ENCODE peak calls at places on chromosomes 5 and 9, in six cellular contexts. One of them, this sample, is unnamed.
A peak's percentile ranks its signal among the peaks of the same experiment; 100 is the strongest.

GRCh38 chr9:34256104-34256503 is 73.0 kb downstream of the KIF24 start:
- DNase-seq in cardiac muscle cell: no peak
- DNase-seq in ovary: no peak
- DNase-seq in tibial artery: no peak
- DNase-seq in GM23248: peak; percentile 28
- DNase-seq in heart right ventricle: no peak
- DNase-seq in this sample: no peak

GRCh38 chr5:158840193-158840592 is 259.5 kb downstream of the EBF1 start:
- DNase-seq in cardiac muscle cell: no peak
- DNase-seq in ovary: no peak
- DNase-seq in tibial artery: no peak
- DNase-seq in GM23248: peak; percentile 82
- DNase-seq in heart right ventricle: no peak
- DNase-seq in this sample: no peak

GRCh38 chr9:15329539-15330109 is 22.6 kb upstream of the TTC39B start:
- DNase-seq in cardiac muscle cell: no peak
- DNase-seq in ovary: no peak
- DNase-seq in tibial artery: no peak
- DNase-seq in GM23248: no peak
- DNase-seq in heart right ventricle: no peak
- DNase-seq in this sample: no peak

GRCh38 chr5:72210913-72211670 is 103.8 kb downstream of the MAP1B start:
- DNase-seq in cardiac muscle cell: peak; percentile 74
- DNase-seq in ovary: peak; percentile 40
- DNase-seq in tibial artery: peak; percentile 30
- DNase-seq in GM23248: peak; percentile 87
- DNase-seq in heart right ventricle: peak; percentile 52
- DNase-seq in this sample: no peak

GRCh38 chr5:67377651-67378050 is 181.1 kb upstream of the CD180 start:
- DNase-seq in cardiac muscle cell: no peak
- DNase-seq in ovary: no peak
- DNase-seq in tibial artery: no peak
- DNase-seq in GM23248: no peak
- DNase-seq in heart right ventricle: no peak
- DNase-seq in this sample: no peak

GRCh38 chr9:98568234-98568922 is 140.4 kb downstream of the GABBR2 start:
- DNase-seq in cardiac muscle cell: no peak
- DNase-seq in ovary: no peak
- DNase-seq in tibial artery: no peak
- DNase-seq in GM23248: no peak
- DNase-seq in heart right ventricle: no peak
- DNase-seq in this sample: peak; percentile 77

GRCh38 chr9:35798658-35799366 is 7.4 kb downstream of the NPR2 start:
- DNase-seq in cardiac muscle cell: no peak
- DNase-seq in ovary: no peak
- DNase-seq in tibial artery: no peak
- DNase-seq in GM23248: peak; percentile 87
- DNase-seq in heart right ventricle: no peak
- DNase-seq in this sample: no peak

GRCh38 chr9:123216387-123216786 is 52.0 kb downstream of the STRBP start:
- DNase-seq in cardiac muscle cell: no peak
- DNase-seq in ovary: no peak
- DNase-seq in tibial artery: no peak
- DNase-seq in GM23248: no peak
- DNase-seq in heart right ventricle: no peak
- DNase-seq in this sample: no peak

GRCh38 chr9:70117835-70118319 is 74.2 kb downstream of the MAMDC2 start:
- DNase-seq in cardiac muscle cell: peak; percentile 70
- DNase-seq in ovary: no peak
- DNase-seq in tibial artery: no peak
- DNase-seq in GM23248: peak; percentile 42
- DNase-seq in heart right ventricle: no peak
- DNase-seq in this sample: no peak

GRCh38 chr9:6845881-6846280 is 88.1 kb downstream of the KDM4C start:
- DNase-seq in cardiac muscle cell: no peak
- DNase-seq in ovary: no peak
- DNase-seq in tibial artery: no peak
- DNase-seq in GM23248: peak; percentile 5
- DNase-seq in heart right ventricle: no peak
- DNase-seq in this sample: no peak

GRCh38 chr9:129964901-129965734 is 77.9 kb downstream of the FNBP1 start:
- DNase-seq in cardiac muscle cell: peak; percentile 43
- DNase-seq in ovary: peak; percentile 57
- DNase-seq in tibial artery: no peak
- DNase-seq in GM23248: peak; percentile 85
- DNase-seq in heart right ventricle: no peak
- DNase-seq in this sample: no peak
- H3K4me1 ChIP-seq in cardiac muscle cell: peaks cover 16% of the 10 kb centered on the region
- H3K4me1 ChIP-seq in ovary: peaks cover 7% of the 10 kb centered on the region
- H3K4me1 ChIP-seq in tibial artery: peaks cover 29% of the 10 kb centered on the region
- H3K4me1 ChIP-seq in GM23248: peaks cover 41% of the 10 kb centered on the region
- H3K4me1 ChIP-seq in heart right ventricle: peaks cover 67% of the 10 kb centered on the region
- H3K4me1 ChIP-seq in this sample: peaks cover 42% of the 10 kb centered on the region

GRCh38 chr5:131679911-131680310 is 44.9 kb upstream of the RAPGEF6 start:
- DNase-seq in cardiac muscle cell: peak; percentile 80
- DNase-seq in ovary: no peak
- DNase-seq in tibial artery: no peak
- DNase-seq in GM23248: peak; percentile 82
- DNase-seq in heart right ventricle: no peak
- DNase-seq in this sample: no peak
- H3K4me1 ChIP-seq in cardiac muscle cell: peaks cover 4% of the 10 kb centered on the region
- H3K4me1 ChIP-seq in ovary: peaks cover under 1% of the 10 kb centered on the region
- H3K4me1 ChIP-seq in tibial artery: peaks cover 5% of the 10 kb centered on the region
- H3K4me1 ChIP-seq in GM23248: peaks cover 21% of the 10 kb centered on the region
- H3K4me1 ChIP-seq in heart right ventricle: peaks cover 18% of the 10 kb centered on the region
- H3K4me1 ChIP-seq in this sample: peaks cover 34% of the 10 kb centered on the region

DNA sequence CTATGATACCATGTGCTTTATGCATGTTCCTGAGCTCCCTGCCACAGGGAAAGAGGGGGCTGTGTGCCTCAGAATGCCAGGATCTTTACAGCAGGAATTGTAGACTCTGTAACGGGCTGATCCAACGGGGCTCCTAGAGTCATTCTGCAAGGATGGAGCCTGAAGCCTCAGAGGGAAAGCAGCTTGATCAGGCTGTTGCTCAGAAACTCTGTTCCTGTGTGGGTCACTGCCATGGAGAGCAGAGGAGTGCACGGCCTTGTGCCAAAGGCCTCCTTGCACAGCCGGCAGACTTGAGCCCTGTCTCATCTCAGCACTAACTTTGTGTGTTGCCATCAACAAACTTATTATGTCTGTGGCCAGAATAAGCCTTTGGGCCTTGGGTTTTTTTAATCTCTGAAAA is 51.8 kb downstream of the AMBP start:
- DNase-seq in cardiac muscle cell: no peak
- DNase-seq in ovary: no peak
- DNase-seq in tibial artery: no peak
- DNase-seq in GM23248: no peak
- DNase-seq in heart right ventricle: no peak
- DNase-seq in this sample: peak; percentile 57
- H3K4me1 ChIP-seq in cardiac muscle cell: no peaks in the 10 kb centered on the region
- H3K4me1 ChIP-seq in ovary: no peaks in the 10 kb centered on the region
- H3K4me1 ChIP-seq in tibial artery: no peaks in the 10 kb centered on the region
- H3K4me1 ChIP-seq in GM23248: no peaks in the 10 kb centered on the region
- H3K4me1 ChIP-seq in heart right ventricle: no peaks in the 10 kb centered on the region
- H3K4me1 ChIP-seq in this sample: no peaks in the 10 kb centered on the region

DNA sequence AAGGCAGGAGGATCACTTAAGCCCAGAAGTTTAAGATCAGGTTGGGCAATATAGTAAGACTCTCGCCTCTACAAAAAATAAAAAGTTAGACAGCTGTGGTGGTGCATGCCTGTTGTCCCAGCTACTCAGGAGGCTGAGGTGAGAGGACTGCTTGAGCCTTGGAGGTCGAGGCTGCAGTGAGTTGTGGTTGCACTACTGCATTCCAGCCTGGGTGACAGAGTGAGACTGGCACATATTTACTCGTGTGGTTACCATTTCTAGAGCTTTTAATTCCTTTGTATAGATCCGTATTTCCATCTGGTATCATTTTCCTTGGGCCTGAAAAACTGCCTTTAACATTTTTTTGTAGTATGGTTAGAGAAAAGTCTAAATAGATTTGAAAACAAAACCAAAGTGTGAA is 7.8 kb downstream of the IL6ST start:
- DNase-seq in cardiac muscle cell: no peak
- DNase-seq in ovary: no peak
- DNase-seq in tibial artery: no peak
- DNase-seq in GM23248: no peak
- DNase-seq in heart right ventricle: no peak
- DNase-seq in this sample: no peak
- H3K4me1 ChIP-seq in cardiac muscle cell: peaks cover 31% of the 10 kb centered on the region
- H3K4me1 ChIP-seq in ovary: peaks cover 5% of the 10 kb centered on the region
- H3K4me1 ChIP-seq in tibial artery: peaks cover 51% of the 10 kb centered on the region
- H3K4me1 ChIP-seq in GM23248: peaks cover 26% of the 10 kb centered on the region
- H3K4me1 ChIP-seq in heart right ventricle: peaks cover 74% of the 10 kb centered on the region
- H3K4me1 ChIP-seq in this sample: peaks cover 88% of the 10 kb centered on the region

GRCh38 chr5:134000696-134001453 is 3.9 kb downstream of the VDAC1 start:
- DNase-seq in cardiac muscle cell: no peak
- DNase-seq in ovary: no peak
- DNase-seq in tibial artery: no peak
- DNase-seq in GM23248: no peak
- DNase-seq in heart right ventricle: no peak
- DNase-seq in this sample: no peak

GRCh38 chr5:133995903-133996563 is 8.7 kb downstream of the VDAC1 start:
- DNase-seq in cardiac muscle cell: peak; percentile 38
- DNase-seq in ovary: no peak
- DNase-seq in tibial artery: no peak
- DNase-seq in GM23248: no peak
- DNase-seq in heart right ventricle: no peak
- DNase-seq in this sample: no peak

GRCh38 chr5:133996683-133997252 is 8.0 kb downstream of the VDAC1 start:
- DNase-seq in cardiac muscle cell: peak; percentile 15
- DNase-seq in ovary: no peak
- DNase-seq in tibial artery: no peak
- DNase-seq in GM23248: no peak
- DNase-seq in heart right ventricle: no peak
- DNase-seq in this sample: no peak

GRCh38 chr5:134000116-134000515 is 4.7 kb downstream of the VDAC1 start:
- DNase-seq in cardiac muscle cell: peak; percentile 20
- DNase-seq in ovary: no peak
- DNase-seq in tibial artery: no peak
- DNase-seq in GM23248: no peak
- DNase-seq in heart right ventricle: no peak
- DNase-seq in this sample: no peak

DNA sequence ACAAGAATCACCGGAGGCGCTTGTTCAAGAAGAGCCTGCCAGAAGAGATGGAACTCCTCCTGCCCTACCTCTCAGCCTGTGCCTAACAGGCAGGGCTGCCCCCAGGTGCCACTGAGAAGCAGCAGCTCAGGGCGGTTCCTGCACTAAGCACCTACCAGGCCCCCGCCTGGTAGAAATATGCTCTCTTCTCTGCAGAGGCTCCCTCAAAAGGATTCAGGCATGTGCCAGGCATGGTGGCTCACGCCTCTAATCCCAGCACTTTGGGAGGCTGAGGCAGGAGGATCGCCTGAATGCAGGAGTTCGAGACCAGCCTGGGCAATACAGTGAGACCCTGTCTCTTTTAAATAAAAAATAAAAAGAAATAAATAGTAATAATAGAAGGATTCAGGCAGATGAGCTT is 6.0 kb downstream of the VDAC1 start:
- DNase-seq in cardiac muscle cell: no peak
- DNase-seq in ovary: no peak
- DNase-seq in tibial artery: no peak
- DNase-seq in GM23248: no peak
- DNase-seq in heart right ventricle: no peak
- DNase-seq in this sample: no peak
- H3K4me1 ChIP-seq in cardiac muscle cell: peaks cover 38% of the 10 kb centered on the region
- H3K4me1 ChIP-seq in ovary: peaks cover 23% of the 10 kb centered on the region
- H3K4me1 ChIP-seq in tibial artery: peaks cover 82% of the 10 kb centered on the region
- H3K4me1 ChIP-seq in GM23248: peaks cover 38% of the 10 kb centered on the region
- H3K4me1 ChIP-seq in heart right ventricle: peaks cover 97% of the 10 kb centered on the region
- H3K4me1 ChIP-seq in this sample: peaks cover 100% of the 10 kb centered on the region

This sample was measured in esophagus muscularis mucosa.